ENCODE peak calls at places on chromosomes 13 and 19, in five cellular contexts. C is A549, T is endothelial cell of umbilical vein, W is HCT116, P is K562. I is an unnamed sample.

GRCh38 chr19:23273022-23273593 is 22.9 kb upstream of the ZNF724 start:
- DNase-seq in C (no peak), T (no peak), W (no peak), P (no peak), I (peak; percentile 33)

GRCh38 chr13:109738298-109738746 is 48.1 kb downstream of the IRS2 start:
- DNase-seq in C (no peak), T (no peak), W (no peak), P (no peak), I (no peak)

GRCh38 chr13:42574435-42575311 is 721 bp downstream of the TNFSF11 start:
- DNase-seq in C (no peak), T (no peak), W (no peak), P (no peak), I (no peak)

GRCh38 chr13:110218601-110219201 is 88.3 kb downstream of the COL4A1 start:
- DNase-seq in C (no peak), T (no peak), W (no peak), P (no peak), I (no peak)

GRCh38 chr13:92573467-92574057 is 653.0 kb upstream of the GPC6 start:
- DNase-seq in C (peak; percentile 0), T (no peak), W (no peak), P (peak; percentile 53), I (peak; percentile 49)

GRCh38 chr19:46728693-46729339 is 11.9 kb upstream of the PRKD2 start:
- DNase-seq in C (peak; percentile 92), T (peak; percentile 88), W (no peak), P (peak; percentile 87), I (peak; percentile 88)

GRCh38 chr13:68232351-68233130 is 1002.4 kb upstream of the PCDH9 start:
- DNase-seq in C (no peak), T (no peak), W (no peak), P (no peak), I (no peak)

GRCh38 chr13:45402641-45403040 is 15.5 kb downstream of the SLC25A30 start:
- DNase-seq in C (no peak), T (no peak), W (no peak), P (no peak), I (no peak)

GRCh38 chr19:1967087-1967608 is 26.2 kb downstream of the CSNK1G2 start:
- DNase-seq in C (no peak), T (no peak), W (no peak), P (no peak), I (no peak)

GRCh38 chr19:17751103-17751911 is at the start of gene FCHO1:
- DNase-seq in C (no peak), T (no peak), W (no peak), P (peak; percentile 79), I (peak; percentile 96)

GRCh38 chr19:54391589-54392061 is 23.6 kb upstream of the TTYH1 start:
- DNase-seq in C (no peak), T (no peak), W (no peak), P (no peak), I (no peak)

GRCh38 chr19:15417699-15418098 is 1.1 kb downstream of the AKAP8L start:
- DNase-seq in C (no peak), T (peak; percentile 29), W (no peak), P (no peak), I (no peak)

GRCh38 chr13:99993660-99994455 is 12.3 kb downstream of the ZIC2 start:
- DNase-seq in C (no peak), T (no peak), W (no peak), P (no peak), I (no peak)

GRCh38 chr19:1466461-1467227 is 12.4 kb downstream of the C19orf25 start:
- DNase-seq in C (no peak), T (no peak), W (no peak), P (no peak), I (no peak)

GRCh38 chr13:44364019-44364418 is 9.6 kb upstream of the SERP2 start:
- DNase-seq in C (no peak), T (no peak), W (no peak), P (no peak), I (no peak)

GRCh38 chr19:11881151-11881800 is 6.3 kb upstream of the ZNF69 start:
- DNase-seq in C (no peak), T (peak; percentile 54), W (peak; percentile 23), P (peak; percentile 58), I (peak; percentile 73)
- TF ChIP-seq MAX in C (no peak), T (no peak), W (no peak), P (no peak), I (no peak)

DNA sequence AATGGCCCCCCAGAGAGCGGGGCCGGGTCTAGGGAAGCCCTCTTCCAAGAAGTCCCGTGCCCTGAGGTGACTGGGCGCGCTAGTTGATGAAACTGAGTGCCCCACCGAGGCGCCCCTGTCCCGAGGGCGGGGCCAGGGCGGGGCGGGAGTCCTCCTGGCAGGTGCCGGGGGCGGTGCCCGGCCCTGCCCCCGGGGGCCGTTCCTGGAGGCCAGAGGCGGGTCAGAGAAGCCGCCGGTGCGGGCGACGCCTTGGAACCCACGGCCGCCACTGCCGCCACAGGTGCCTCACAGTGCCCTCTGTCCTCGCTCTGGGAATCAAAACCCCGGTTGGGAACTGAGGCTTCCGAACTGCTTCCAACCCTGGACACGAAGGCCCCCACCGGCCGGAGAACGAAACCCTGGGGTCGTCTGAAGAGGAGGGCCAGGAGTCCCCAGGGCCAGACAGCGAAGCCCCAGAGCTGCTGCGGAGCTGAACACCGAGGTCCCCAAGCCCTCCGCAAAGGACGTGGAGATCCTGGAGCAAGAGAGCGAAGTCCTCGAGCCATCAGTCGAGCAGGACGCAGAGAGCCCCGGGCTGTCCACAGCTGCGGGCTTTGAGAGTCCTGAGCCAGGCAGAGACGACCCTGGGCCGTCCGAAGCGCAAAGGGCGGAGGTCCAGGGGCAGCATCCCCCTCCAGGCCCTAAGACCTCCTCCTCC is at the start of gene MISP3:
- DNase-seq in C (no peak), T (peak; percentile 43), W (no peak), P (peak; percentile 68), I (peak; percentile 54)
- H3K4me3 ChIP-seq in C (peak within 1 kb of the TSS; percentile 83), T (peak within 1 kb of the TSS; percentile 47), W (peak within 1 kb of the TSS; percentile 72), P (peak within 1 kb of the TSS; percentile 55), I (peak within 1 kb of the TSS; percentile 47)

DNA sequence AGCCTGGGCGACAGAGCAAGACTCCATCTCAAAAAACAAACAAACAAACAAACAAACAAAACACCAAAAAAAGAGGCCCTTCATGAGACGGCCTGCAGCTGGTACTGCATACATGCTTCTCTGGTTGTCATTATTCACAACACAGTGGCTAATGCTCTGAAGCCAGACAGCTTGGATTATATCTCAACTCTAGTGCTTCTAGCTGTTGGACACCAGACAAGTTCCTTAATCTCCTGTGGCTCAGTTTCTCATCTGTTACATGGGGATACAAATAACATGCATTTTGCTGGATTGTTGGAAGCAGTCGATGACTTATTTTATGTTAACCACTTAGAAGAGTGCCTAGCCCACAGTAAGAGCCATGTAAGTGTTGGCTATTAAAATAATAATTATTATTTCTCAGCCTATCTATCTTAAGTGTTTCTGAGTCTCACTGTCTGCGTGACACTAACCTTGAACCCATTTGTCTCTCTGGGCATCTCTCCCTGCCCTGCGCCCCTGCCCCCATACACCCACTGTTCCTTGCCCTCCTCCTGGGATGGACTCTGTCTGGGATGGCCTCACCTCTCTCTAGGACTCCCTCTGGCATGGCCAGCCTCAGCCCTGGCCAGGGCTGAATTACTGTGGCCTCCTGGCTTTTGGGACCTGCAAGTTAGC is 3.1 kb upstream of the JUNB start:
- DNase-seq in C (no peak), T (no peak), W (no peak), P (no peak), I (peak; percentile 27)
- TF ChIP-seq MAX in C (no peak), T (no peak), W (no peak), P (no peak), I (no peak)

DNA sequence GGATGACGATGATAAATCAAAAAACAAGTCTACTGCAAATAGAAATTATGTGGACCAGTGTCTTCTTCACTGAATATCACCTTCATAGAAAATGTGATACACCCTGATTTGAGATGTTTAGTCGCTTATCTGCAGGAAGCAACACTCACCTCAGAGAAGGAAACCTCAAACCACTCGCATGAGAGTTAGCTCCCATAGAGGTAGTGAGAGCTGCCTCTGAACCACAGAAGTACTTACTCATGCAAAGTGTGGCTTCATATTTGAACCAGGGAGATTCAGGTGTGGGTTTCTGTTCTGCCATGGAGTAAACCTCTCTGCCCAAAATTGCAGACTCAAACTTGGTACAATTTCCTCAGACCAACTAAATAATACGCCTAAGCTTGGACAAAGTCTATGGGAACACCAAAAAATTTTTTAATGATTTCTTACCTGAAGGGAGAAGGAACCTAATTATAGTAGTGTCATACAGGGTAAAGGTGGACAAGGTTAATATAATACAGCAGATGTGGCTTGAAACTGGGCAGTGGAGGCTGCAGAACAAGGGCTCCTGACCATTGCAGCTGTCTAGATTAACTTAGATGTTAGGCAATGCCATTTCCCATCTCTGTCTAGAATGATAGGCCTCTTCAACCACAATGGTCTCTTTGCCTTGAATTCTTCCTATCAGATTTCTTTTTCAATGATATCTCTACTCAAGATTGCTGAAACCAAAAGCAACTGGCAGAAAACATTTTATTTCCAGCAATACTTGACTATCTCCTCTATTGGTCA is 29.6 kb upstream of the RCBTB2 start:
- DNase-seq in C (no peak), T (no peak), W (no peak), P (no peak), I (peak; percentile 78)
- H3K4me3 ChIP-seq in C (no peak overlapping the region), T (no peak overlapping the region), W (no peak overlapping the region), P (no peak overlapping the region), I (no peak overlapping the region)

GRCh38 chr13:22062478-22063205 is 391.8 kb downstream of the FGF9 start:
- DNase-seq in C (no peak), T (no peak), W (no peak), P (no peak), I (no peak)

GRCh38 chr13:22061371-22061805 is 390.5 kb downstream of the FGF9 start:
- DNase-seq in C (no peak), T (no peak), W (no peak), P (no peak), I (no peak)

GRCh38 chr13:22060187-22060586 is 389.3 kb downstream of the FGF9 start:
- DNase-seq in C (no peak), T (no peak), W (no peak), P (no peak), I (no peak)

GRCh38 chr13:22063416-22064124 is 392.7 kb downstream of the FGF9 start:
- DNase-seq in C (no peak), T (no peak), W (no peak), P (no peak), I (no peak)

DNA sequence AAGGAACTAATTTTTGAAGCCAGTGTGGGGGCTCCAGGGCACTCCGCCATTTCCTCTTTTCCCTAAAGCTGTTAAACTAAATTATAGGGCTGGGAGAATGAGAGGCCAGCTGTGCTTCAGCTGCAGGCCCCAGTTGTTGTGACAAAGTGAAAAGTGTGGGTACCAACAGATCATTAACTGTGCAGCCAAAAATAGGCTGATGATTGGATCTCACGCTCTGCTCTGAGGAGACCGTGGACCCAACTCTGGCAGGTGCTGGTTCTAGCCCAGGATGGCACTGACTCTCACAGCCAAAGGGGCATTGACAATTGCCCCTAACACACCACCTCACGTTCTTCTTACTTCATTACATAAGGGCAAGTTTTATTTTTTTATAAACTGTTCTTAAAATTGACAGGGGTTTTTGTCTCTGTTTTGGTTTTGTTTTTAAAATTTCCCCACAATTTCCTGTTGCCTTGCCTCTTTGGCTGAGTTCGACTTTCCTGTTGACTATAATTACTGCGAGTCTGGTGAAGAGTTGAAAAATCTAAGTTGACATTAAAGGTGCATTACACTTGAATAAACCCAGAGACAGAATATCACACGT is 391.0 kb downstream of the FGF9 start:
- DNase-seq in C (no peak), T (no peak), W (no peak), P (no peak), I (no peak)
- TF ChIP-seq MAX in C (no peak), T (no peak), W (no peak), P (no peak), I (no peak)

I was measured in NB4.